ENCODE peak calls at places on chromosomes 11 and 22, in ten cellular contexts. F is dorsolateral prefrontal cortex; V is activated T-helper 9 cell treated with anti-CD3 and anti-CD28 coated beads, Interleukin-2, amount 50 U/mL, for 16 hours; P is effector CD4-positive, alpha-beta T cell; S is stromal cell of bone marrow; M is stimulated activated CD4-positive, alpha-beta T cell treated with anti-CD3 and anti-CD28 coated beads, Interleukin-1b, Interleukin-23, amount 100 ng/mL, for 4 hours; I is ELR; Q is T-cell; A is pancreas; E is body of pancreas. J is an unnamed sample.

GRCh38 chr22:49672013-49672516 is 155.6 kb downstream of the BRD1 start:
- DNase-seq in V (no peak), S (no peak), I (no peak), F (no peak), A (no peak), M (no peak), P (no peak), Q (no peak), E (no peak), J (no peak)

GRCh38 chr22:27766679-27767078 is 34.9 kb downstream of the MN1 start:
- DNase-seq in A (no peak), P (no peak), E (no peak), M (no peak), F (no peak), I (no peak), Q (no peak), V (no peak), S (no peak), J (no peak)

GRCh38 chr11:88626216-88626615 is 288.7 kb upstream of the CTSC start:
- DNase-seq in A (no peak), F (no peak), E (no peak), I (peak), P (no peak), S (no peak), Q (no peak), M (no peak), V (no peak), J (no peak)

GRCh38 chr11:19931141-19931767 is 218.6 kb downstream of the NAV2 start:
- DNase-seq in Q (no peak), F (no peak), M (no peak), E (no peak), I (no peak), V (no peak), A (no peak), S (no peak), P (no peak), J (no peak)

GRCh38 chr11:35735903-35736302 is 73.3 kb downstream of the TRIM44 start:
- DNase-seq in I (no peak), M (no peak), S (no peak), E (peak), V (no peak), P (no peak), A (no peak), F (no peak), Q (no peak), J (no peak)

GRCh38 chr11:127454856-127455255 is 454.3 kb upstream of the KIRREL3 start:
- DNase-seq in F (no peak), Q (no peak), E (no peak), P (no peak), M (no peak), A (no peak), I (no peak), S (no peak), V (no peak), J (no peak)

GRCh38 chr11:27934830-27935145 is 173.2 kb downstream of the KIF18A start:
- DNase-seq in M (no peak), I (peak), P (no peak), Q (no peak), E (no peak), S (peak), F (no peak), V (no peak), A (no peak), J (no peak)

GRCh38 chr22:46933040-46933439 is 170.6 kb downstream of the TBC1D22A start:
- DNase-seq in P (no peak), F (no peak), S (no peak), E (peak), A (no peak), Q (no peak), M (no peak), V (no peak), I (no peak), J (no peak)

GRCh38 chr22:23790819-23791736 is 4.3 kb downstream of the SMARCB1 start:
- DNase-seq in A (peak), I (no peak), S (no peak), P (no peak), E (no peak), M (no peak), F (no peak), V (no peak), Q (no peak), J (no peak)

GRCh38 chr11:59551651-59552521 is 40.5 kb downstream of the OR4D9 start:
- DNase-seq in P (no peak), Q (no peak), I (peak), V (no peak), S (peak), M (no peak), A (no peak), F (no peak), E (peak), J (no peak)

GRCh38 chr11:104564921-104565580 is 333.2 kb downstream of the CASP12 start:
- DNase-seq in S (no peak), V (no peak), I (no peak), A (peak), P (no peak), Q (no peak), M (no peak), F (peak), E (no peak), J (no peak)

GRCh38 chr11:23976776-23977380 is 520.0 kb upstream of the LUZP2 start:
- DNase-seq in A (no peak), S (peak), M (no peak), P (no peak), Q (no peak), I (no peak), V (no peak), E (no peak), F (no peak), J (no peak)

GRCh38 chr11:45844822-45845573 is 2.3 kb upstream of the CRY2 start:
- DNase-seq in I (no peak), Q (no peak), P (no peak), S (no peak), F (no peak), V (no peak), E (no peak), M (no peak), A (no peak), J (no peak)

GRCh38 chr11:107606122-107606521 is 15.2 kb downstream of the ELMOD1 start:
- DNase-seq in Q (no peak), I (peak), V (no peak), A (no peak), M (no peak), E (no peak), S (no peak), P (no peak), F (no peak), J (no peak)

GRCh38 chr11:95230054-95231034 is 658 bp downstream of the SESN3 start:
- DNase-seq in F (no peak), S (no peak), M (no peak), V (peak), I (peak), E (no peak), P (peak), Q (no peak), A (peak), J (peak)

GRCh38 chr22:16954060-16954403 is 54.0 kb downstream of the GAB4 start:
- DNase-seq in Q (no peak), E (no peak), V (no peak), I (no peak), P (no peak), A (no peak), M (no peak), S (no peak), F (no peak), J (no peak)

GRCh38 chr22:21029486-21030025 is 2.8 kb downstream of the SLC7A4 start:
- DNase-seq in V (no peak), M (no peak), I (no peak), E (no peak), A (peak), F (no peak), Q (no peak), P (no peak), S (no peak), J (peak)

GRCh38 chr11:33266418-33267215 is 9.4 kb downstream of the HIPK3 start:
- DNase-seq in S (peak), P (no peak), E (peak), F (no peak), Q (no peak), V (no peak), A (no peak), M (no peak), I (peak), J (no peak)

GRCh38 chr11:3203221-3204043 is 15.2 kb downstream of the MRGPRG start:
- DNase-seq in P (no peak), S (no peak), M (no peak), A (peak), E (peak), Q (no peak), I (peak), V (no peak), F (peak), J (no peak)

GRCh38 chr11:129643031-129643721 is 172.5 kb upstream of the TMEM45B start:
- DNase-seq in A (no peak), Q (no peak), F (no peak), P (no peak), S (peak), E (no peak), I (peak), M (no peak), V (no peak), J (no peak)

GRCh38 chr22:46072981-46073682 is 77.2 kb upstream of the PPARA start:
- DNase-seq in E (no peak), I (peak), F (peak), Q (no peak), S (no peak), P (no peak), V (no peak), A (peak), M (no peak), J (no peak)

GRCh38 chr11:119864836-119865235 is 135.8 kb upstream of the NECTIN1 start:
- DNase-seq in V (no peak), A (peak), M (no peak), I (no peak), S (no peak), E (no peak), P (no peak), F (no peak), Q (no peak), J (no peak)

GRCh38 chr11:75188671-75189070 is 37.8 kb downstream of the SLCO2B1 start:
- DNase-seq in F (no peak), A (no peak), Q (no peak), S (no peak), E (peak), I (no peak), V (no peak), P (no peak), M (no peak), J (no peak)

GRCh38 chr22:32745251-32745995 is 56.1 kb upstream of the TIMP3 start:
- DNase-seq in F (no peak), E (peak), P (no peak), A (no peak), Q (no peak), I (peak), M (no peak), S (no peak), V (no peak), J (no peak)

GRCh38 chr11:32137263-32137662 is 46.4 kb downstream of the RCN1 start:
- DNase-seq in V (no peak), A (no peak), Q (no peak), I (peak), S (peak), M (no peak), E (no peak), F (no peak), P (no peak), J (no peak)

GRCh38 chr11:126158054-126158791 is 53.2 kb downstream of the RPUSD4 start:
- DNase-seq in S (no peak), V (no peak), A (no peak), E (no peak), M (no peak), I (no peak), F (no peak), Q (no peak), P (no peak), J (no peak)

GRCh38 chr11:71940561-71941219 is 11.8 kb downstream of the RNF121 start:
- DNase-seq in S (no peak), I (no peak), F (no peak), A (no peak), V (no peak), Q (no peak), P (no peak), M (no peak), E (no peak), J (no peak)

GRCh38 chr11:95682552-95682951 is 107.0 kb downstream of the FAM76B start:
- DNase-seq in S (peak), Q (no peak), I (no peak), V (no peak), M (no peak), P (no peak), F (no peak), E (no peak), A (no peak), J (no peak)

GRCh38 chr11:78762105-78762504 is 187.4 kb upstream of the NARS2 start:
- DNase-seq in V (no peak), S (no peak), A (no peak), F (no peak), E (no peak), M (no peak), I (no peak), Q (no peak), P (no peak), J (no peak)

GRCh38 chr11:27462543-27462942 is 10.0 kb downstream of the LGR4 start:
- DNase-seq in Q (no peak), S (no peak), V (no peak), A (no peak), M (no peak), F (no peak), E (no peak), I (peak), P (no peak), J (no peak)

GRCh38 chr11:62676698-62677097 is 2.2 kb downstream of the UBXN1 start:
- DNase-seq in Q (no peak), P (no peak), S (no peak), I (no peak), M (no peak), A (no peak), V (no peak), E (no peak), F (no peak), J (no peak)

GRCh38 chr22:39664485-39665200 is 94.1 kb downstream of the CACNA1I start:
- DNase-seq in S (no peak), E (peak), M (peak), Q (no peak), A (no peak), V (no peak), P (peak), F (no peak), I (no peak), J (peak)

GRCh38 chr11:74612877-74613276 is 20.5 kb downstream of the POLD3 start:
- DNase-seq in F (no peak), S (no peak), E (no peak), V (no peak), P (no peak), M (no peak), I (no peak), Q (no peak), A (no peak), J (no peak)

J was measured in B cell.